ENCODE peak calls at places on chromosomes 13 and 19, in ten cellular contexts. R, C, L, O, K, B, I, A, N and G are unnamed samples.

GRCh38 chr13:91804724-91805123 is 406.3 kb downstream of the GPC5 start:
- DNase-seq in K (no peak), O (no peak), L (no peak), N (no peak), I (no peak), R (no peak), C (no peak), A (no peak), B (no peak), G (no peak)

GRCh38 chr13:62360609-62361008 is 945.0 kb upstream of the PCDH20 start:
- DNase-seq in I (no peak), O (no peak), N (no peak), B (no peak), R (no peak), L (no peak), C (no peak), A (no peak), K (no peak), G (no peak)

GRCh38 chr13:71285700-71286099 is 581.3 kb downstream of the DACH1 start:
- DNase-seq in O (no peak), R (no peak), N (no peak), L (peak), C (no peak), I (no peak), A (no peak), K (no peak), B (no peak), G (no peak)

GRCh38 chr19:22427587-22428298 is 5.6 kb upstream of the ZNF98 start:
- DNase-seq in A (no peak), C (no peak), R (no peak), N (no peak), I (peak), B (no peak), L (no peak), O (no peak), K (no peak), G (no peak)

GRCh38 chr13:33637978-33638743 is 179.8 kb upstream of the RFC3 start:
- DNase-seq in O (no peak), A (no peak), C (no peak), I (no peak), B (no peak), K (no peak), R (no peak), N (no peak), L (no peak), G (peak)

GRCh38 chr13:77429320-77430142 is 102.6 kb upstream of the MYCBP2 start:
- DNase-seq in B (no peak), I (no peak), N (no peak), R (no peak), O (no peak), L (no peak), K (no peak), C (no peak), A (no peak), G (no peak)

GRCh38 chr19:51803965-51804364 is 9.0 kb downstream of the FPR3 start:
- DNase-seq in R (no peak), O (no peak), L (peak), N (no peak), K (no peak), I (no peak), B (no peak), A (no peak), C (no peak), G (no peak)

GRCh38 chr19:2461751-2462634 is 5.2 kb upstream of the LMNB2 start:
- DNase-seq in N (peak), C (peak), B (no peak), K (no peak), I (peak), A (peak), L (no peak), O (peak), R (no peak), G (peak)

GRCh38 chr13:112241288-112241687 is 134.9 kb upstream of the SPACA7 start:
- DNase-seq in A (no peak), I (no peak), R (no peak), N (no peak), C (no peak), O (no peak), L (no peak), K (no peak), B (no peak), G (peak)

GRCh38 chr19:47324502-47324901 is 7.5 kb upstream of the C5AR2 start:
- DNase-seq in K (no peak), R (no peak), A (no peak), L (peak), I (no peak), O (peak), B (no peak), C (no peak), N (peak), G (peak)

GRCh38 chr13:80297094-80297493 is 43.8 kb downstream of the SPRY2 start:
- DNase-seq in C (no peak), I (no peak), A (no peak), L (peak), K (no peak), R (no peak), N (no peak), O (no peak), B (no peak), G (no peak)

DNA sequence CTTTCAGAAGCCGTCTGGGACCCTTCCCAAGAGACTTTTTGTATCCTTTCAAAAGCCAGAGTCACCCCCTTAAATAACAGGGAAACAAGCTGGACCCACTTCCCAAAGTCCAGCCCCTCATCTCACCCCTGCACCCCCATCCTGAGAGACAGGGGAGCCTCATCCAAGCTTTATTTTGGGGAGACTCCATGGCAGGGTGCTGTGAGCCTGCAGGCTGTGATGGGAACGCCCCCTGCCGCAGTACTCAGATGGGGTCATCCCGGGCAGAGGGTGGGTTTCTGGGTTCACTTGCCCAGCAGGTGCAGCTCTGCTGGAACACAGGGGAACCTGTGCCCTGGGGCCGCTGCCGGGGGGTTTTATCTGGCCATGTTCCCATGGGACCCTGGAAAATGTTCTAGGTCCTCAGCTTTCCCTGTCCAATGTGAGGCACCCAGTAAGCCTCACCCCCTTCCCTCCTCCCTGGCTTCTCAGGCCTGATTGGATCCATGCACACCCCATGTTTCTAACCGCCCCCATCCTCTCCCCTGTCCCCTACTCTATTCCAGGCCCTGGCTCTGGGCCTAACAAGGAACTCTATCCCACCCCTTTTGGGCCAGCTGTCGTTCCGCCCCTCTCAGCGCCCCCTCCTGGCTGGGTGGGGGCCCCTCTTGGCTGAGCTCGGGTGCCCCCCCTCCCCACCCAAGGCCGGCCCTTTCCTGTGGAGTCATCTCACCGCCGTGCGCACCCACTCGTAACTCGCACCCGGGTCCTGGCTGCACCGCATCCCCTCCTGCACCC is 1.0 kb downstream of the HIF3A start:
- DNase-seq in I (peak), O (no peak), L (no peak), K (no peak), A (no peak), B (peak), R (no peak), N (peak), C (peak), G (peak)
- TF ChIP-seq CTCF in I (no peak), O (no peak), L (peak), K (no peak), A (no peak), B (no peak), R (no peak), N (peak), C (no peak), G (no peak)

DNA sequence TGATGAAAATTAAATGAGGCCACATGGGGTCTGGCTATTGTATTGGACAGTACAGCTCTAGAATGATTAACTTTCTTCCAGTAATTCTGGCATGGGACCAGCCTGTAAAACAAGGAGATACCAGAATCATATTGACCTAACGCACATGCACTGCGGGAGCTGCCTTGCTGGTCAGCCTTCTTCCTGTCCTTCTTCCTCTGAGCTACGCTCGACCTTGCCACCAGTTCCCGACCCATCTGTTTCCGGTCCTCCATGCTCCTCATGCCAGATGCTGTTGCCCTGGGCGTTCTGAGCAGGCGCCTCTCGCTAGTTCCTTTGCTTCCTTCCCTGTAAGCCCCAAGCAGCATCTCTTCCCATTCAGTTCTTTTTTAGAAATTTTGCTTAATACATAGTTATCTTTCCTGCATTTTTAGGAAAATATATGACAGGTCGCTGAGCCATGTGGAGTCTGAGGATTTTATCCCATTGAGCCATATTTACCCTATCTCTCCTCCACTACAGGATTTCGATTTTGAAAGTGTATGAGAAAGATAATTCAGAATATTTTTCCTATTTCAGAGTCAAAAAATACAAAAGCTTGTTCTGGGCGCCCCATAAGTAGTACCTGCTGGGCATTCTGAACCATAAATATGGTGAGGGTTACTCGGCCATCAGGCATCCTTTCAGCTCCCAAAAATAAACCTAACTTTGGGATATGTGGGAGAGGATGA is 38.6 kb downstream of the TNFRSF19 start:
- DNase-seq in K (no peak), B (peak), O (peak), C (peak), R (no peak), N (peak), A (no peak), L (no peak), I (peak), G (peak)
- H3K4me3 ChIP-seq in K (no peak), B (peak), O (peak), C (peak), R (peak), N (peak), A (no peak), L (no peak), I (no peak), G (no peak)

GRCh38 chr19:35466259-35466658 is 18.2 kb downstream of the FFAR2 start:
- DNase-seq in I (no peak), N (no peak), L (no peak), R (no peak), K (no peak), O (no peak), B (no peak), A (no peak), C (no peak), G (no peak)
- TF ChIP-seq POLR2A in I (no peak), N (no peak), L (no peak), R (no peak), K (no peak), O (no peak), B (no peak), A (no peak), C (no peak), G (no peak)

GRCh38 chr19:533485-534058 is 2.0 kb downstream of the CDC34 start:
- DNase-seq in A (no peak), I (no peak), O (no peak), C (no peak), B (no peak), K (no peak), N (no peak), L (no peak), R (no peak), G (no peak)

GRCh38 chr19:532578-533484 is 1.3 kb downstream of the CDC34 start:
- DNase-seq in C (peak), O (peak), B (peak), R (no peak), A (peak), I (peak), L (peak), N (peak), K (peak), G (peak)

GRCh38 chr19:530133-531008 is 1.2 kb upstream of the CDC34 start:
- DNase-seq in A (no peak), I (no peak), C (no peak), N (no peak), L (no peak), R (no peak), O (no peak), B (peak), K (no peak), G (no peak)

GRCh38 chr19:531753-532571 is at the start of gene CDC34:
- DNase-seq in N (no peak), K (no peak), O (no peak), L (peak), A (no peak), B (peak), I (no peak), C (no peak), R (no peak), G (no peak)

DNA sequence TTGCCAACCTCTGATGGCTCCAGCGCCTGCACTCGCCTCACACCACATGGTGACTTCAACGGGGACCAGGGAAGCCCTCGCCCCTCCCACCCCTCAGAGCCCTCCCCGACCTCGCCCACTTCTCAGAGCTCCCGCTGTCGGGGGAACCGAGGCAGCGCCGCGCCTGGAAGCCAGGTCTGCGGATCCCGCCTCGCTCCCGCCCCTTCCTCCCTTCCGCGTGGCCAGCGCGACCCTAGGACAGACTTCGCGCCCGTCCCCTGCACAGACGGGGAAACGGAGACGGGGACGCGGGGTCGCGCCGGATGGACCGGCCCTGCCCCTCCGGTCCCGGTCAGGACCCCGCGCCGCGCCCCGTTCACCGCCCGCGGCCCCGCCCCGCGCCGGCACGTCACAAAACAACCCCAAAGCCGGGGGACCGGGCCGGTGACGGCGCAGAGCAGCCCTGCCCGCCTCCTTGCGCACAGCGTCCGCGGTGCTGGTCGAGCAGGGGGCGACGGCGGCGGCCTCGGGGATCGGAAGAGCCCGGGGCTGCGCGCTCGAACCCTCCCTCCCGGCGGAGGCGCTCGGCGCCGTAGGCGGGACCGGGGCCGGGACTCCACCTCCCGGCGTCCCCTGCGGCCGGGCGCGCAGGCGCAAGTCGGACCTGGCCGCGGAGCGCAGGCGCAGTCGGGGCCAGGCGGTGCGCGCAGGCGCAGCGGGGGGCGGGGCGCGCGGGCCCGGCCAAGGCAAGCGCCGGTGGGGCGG is 379 bp upstream of the CDC34 start:
- DNase-seq in N (peak), A (peak), K (peak), B (peak), L (peak), C (peak), R (no peak), O (peak), I (peak), G (peak)
- TF ChIP-seq CTCF in N (no peak), A (no peak), K (no peak), B (peak), L (no peak), C (no peak), R (peak), O (no peak), I (no peak), G (no peak)

GRCh38 chr13:106484755-106485193 is 50.7 kb downstream of the EFNB2 start:
- DNase-seq in K (no peak), R (no peak), C (peak), I (no peak), L (peak), A (no peak), B (no peak), O (no peak), N (no peak), G (peak)
- H3K4me3 ChIP-seq in K (no peak), R (peak), C (peak), I (no peak), L (no peak), A (no peak), B (no peak), O (no peak), N (no peak), G (no peak)

DNA sequence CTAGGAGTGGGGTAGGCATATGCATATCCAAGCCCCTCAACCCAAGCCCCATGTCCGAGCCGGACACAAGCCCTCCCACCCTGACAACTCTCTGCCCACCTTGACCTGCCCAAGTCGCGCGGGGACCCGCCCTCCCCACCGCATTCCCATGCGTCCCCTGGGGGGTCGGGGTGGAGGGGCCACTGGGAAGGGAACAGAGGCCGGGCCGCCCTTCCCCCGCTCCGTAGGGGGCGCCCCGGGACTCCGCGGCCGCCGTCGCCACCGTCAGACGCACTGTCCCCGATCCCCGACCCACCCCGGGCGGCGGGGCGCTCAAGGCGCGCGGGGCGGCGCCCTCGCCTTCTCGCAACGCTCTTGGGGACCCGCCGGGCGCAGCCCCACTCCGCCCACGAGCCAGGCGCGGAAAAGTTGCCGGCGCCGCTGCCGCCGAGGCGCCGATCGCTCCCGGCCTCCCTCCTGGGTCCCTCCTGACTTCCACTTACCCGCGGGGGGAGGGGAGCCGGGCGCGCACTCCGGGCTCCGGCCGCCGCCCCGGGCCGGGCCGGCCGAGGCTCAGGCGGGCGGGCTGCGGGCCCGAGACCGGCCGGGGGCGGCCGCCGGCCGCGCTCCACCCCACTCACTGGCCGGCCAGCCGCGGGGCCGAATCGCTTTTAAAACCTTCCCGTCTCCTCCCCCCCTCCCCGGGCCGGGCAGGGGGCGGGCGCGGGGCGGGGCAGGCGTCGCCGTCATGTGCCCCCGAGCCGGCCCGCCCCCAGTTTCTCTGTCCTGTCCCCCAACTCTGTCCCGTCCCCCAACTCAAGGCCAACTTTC is 34.4 kb upstream of the NANOS3 start:
- DNase-seq in R (no peak), K (no peak), I (peak), B (peak), O (peak), L (peak), N (peak), A (no peak), C (peak), G (peak)
- TF ChIP-seq POLR2A in R (no peak), K (peak), I (peak), B (peak), O (peak), L (peak), N (peak), A (peak), C (peak), G (peak)

GRCh38 chr19:15840833-15841232 is 25.4 kb upstream of the OR10H1 start:
- DNase-seq in L (no peak), K (no peak), C (no peak), O (no peak), N (no peak), I (no peak), A (no peak), R (no peak), B (no peak), G (no peak)

GRCh38 chr19:15836595-15837398 is 21.3 kb upstream of the OR10H1 start:
- DNase-seq in K (peak), B (peak), R (peak), L (peak), N (peak), O (peak), C (peak), A (peak), I (peak), G (peak)

GRCh38 chr19:15846923-15847322 is 31.5 kb upstream of the OR10H1 start:
- DNase-seq in I (no peak), L (no peak), K (no peak), O (no peak), A (no peak), C (no peak), B (no peak), N (no peak), R (no peak), G (no peak)

GRCh38 chr19:15843186-15843585 is 27.7 kb upstream of the OR10H1 start:
- DNase-seq in R (no peak), L (no peak), C (no peak), I (no peak), O (no peak), K (no peak), A (no peak), B (no peak), N (no peak), G (no peak)

DNA sequence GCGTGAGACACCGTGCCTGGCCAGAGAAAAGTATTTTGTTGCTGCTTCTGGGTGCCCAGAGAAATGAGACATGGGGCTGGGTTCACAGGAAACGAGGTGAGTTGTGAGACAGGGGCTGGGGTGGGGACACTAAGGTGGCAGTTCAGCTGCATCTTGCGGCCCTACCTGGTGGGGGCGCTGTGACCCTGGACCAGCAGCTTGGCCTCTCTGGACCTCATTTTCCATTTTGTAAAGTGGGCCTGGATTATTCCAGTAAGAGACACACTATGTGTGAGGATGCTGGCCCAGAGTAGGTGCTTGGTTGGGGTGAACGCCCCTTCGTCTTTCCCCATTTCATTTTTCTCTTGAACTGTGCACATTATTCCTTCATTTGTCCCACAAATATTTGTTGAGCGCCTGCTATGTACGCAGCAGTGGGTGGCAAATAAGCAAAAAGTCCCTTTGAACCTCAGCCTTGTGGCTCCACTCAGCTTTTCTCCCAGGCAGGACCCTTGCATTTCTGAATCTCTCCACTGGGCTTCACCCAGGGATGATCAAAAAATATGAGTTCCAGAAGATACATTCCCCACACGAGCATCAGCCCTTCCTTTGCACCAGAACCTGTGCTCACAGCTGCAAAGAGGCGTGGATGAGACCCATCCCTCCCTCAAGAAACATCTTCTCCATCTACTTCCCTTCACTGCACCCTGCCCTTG is 26.6 kb upstream of the OR10H1 start:
- DNase-seq in L (peak), I (no peak), B (no peak), A (no peak), R (no peak), C (no peak), O (no peak), N (no peak), K (peak), G (no peak)
- TF ChIP-seq CTCF in L (peak), I (no peak), B (no peak), A (peak), R (no peak), C (no peak), O (no peak), N (no peak), K (no peak), G (no peak)